ENCODE peak calls at places on chromosomes 6 and 20, in five cellular contexts. D is fibroblast of the aortic adventitia, O is adipocyte, Z is fibroblast of mammary gland, T is GM23248. V is an unnamed sample.

GRCh38 chr20:21161926-21162325 is 36.0 kb downstream of the KIZ start:
- DNase-seq in D (no peak), O (no peak), Z (no peak), T (no peak), V (no peak)

GRCh38 chr20:8299921-8300320 is 167.9 kb downstream of the PLCB1 start:
- DNase-seq in D (peak), O (no peak), Z (peak), T (peak), V (no peak)

GRCh38 chr6:85468326-85468725 is 18.4 kb downstream of the NT5E start:
- DNase-seq in D (no peak), O (peak), Z (peak), T (peak), V (no peak)

GRCh38 chr6:33091957-33092356 is 16.2 kb downstream of the HLA-DPB1 start:
- DNase-seq in D (no peak), O (no peak), Z (no peak), T (peak), V (peak)

GRCh38 chr6:105810105-105810921 is 275.8 kb upstream of the PRDM1 start:
- DNase-seq in D (peak), O (peak), Z (peak), T (peak), V (peak)

GRCh38 chr20:38452880-38453624 is 17.9 kb upstream of the SNHG17 start:
- DNase-seq in D (peak), O (no peak), Z (peak), T (peak), V (no peak)

GRCh38 chr20:5553194-5553815 is 196.9 kb upstream of the SHLD1 start:
- DNase-seq in D (no peak), O (no peak), Z (no peak), T (no peak), V (no peak)

GRCh38 chr6:83152913-83153312 is 40.2 kb downstream of the PGM3 start:
- DNase-seq in D (no peak), O (no peak), Z (no peak), T (no peak), V (no peak)

GRCh38 chr20:56072165-56072564 is 66.8 kb upstream of the CBLN4 start:
- DNase-seq in D (no peak), O (no peak), Z (no peak), T (no peak), V (no peak)

GRCh38 chr20:32252189-32252588 is 25.3 kb upstream of the KIF3B start:
- DNase-seq in D (no peak), O (no peak), Z (no peak), T (no peak), V (no peak)

GRCh38 chr6:138795809-138796469 is at the start of gene ECT2L:
- DNase-seq in D (peak), O (peak), Z (peak), T (peak), V (peak)

GRCh38 chr6:136092897-136093296 is 157.2 kb downstream of the MTFR2 start:
- DNase-seq in D (no peak), O (no peak), Z (no peak), T (no peak), V (no peak)

GRCh38 chr20:43958626-43959025 is 44.0 kb downstream of the TOX2 start:
- DNase-seq in D (no peak), O (no peak), Z (no peak), T (no peak), V (no peak)

DNA sequence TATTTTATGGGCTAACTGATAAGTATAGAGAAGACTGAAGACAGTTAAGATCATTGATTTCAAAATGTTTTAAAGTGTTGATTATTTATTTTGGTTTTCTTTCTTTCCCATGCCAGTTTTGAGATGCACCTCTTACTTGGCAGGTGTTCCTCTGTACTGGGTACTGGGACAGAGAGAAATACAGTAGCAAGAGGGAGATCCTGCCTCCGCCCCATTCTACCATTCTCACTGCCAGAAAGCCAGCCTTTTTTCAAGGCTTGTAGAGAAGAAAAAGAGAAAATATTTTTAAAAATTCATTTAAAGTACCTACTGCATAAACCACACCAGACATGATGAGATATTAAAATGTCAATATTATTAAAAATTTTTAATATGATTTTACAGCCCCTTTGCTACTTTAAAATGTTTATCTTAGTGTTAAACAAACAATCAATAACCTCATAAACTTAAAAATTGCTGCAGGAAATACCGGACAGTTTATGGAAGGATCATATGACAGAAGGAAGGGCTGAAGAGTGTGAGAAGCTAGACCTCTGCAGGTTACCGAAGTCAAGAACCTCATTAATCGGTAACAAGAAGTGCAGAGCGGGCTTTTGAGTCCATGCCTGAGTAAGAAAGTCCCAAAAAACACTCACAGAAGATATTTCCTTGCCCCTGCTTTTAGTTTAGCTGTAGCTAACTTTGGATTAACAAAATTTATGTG is 117.8 kb upstream of the ESR1 start:
- DNase-seq in D (peak), O (no peak), Z (no peak), T (peak), V (no peak)
- H3K4me3 ChIP-seq in D (no peak), O (peak), Z (no peak), T (peak), V (peak)

GRCh38 chr6:26258199-26258977 is 106.6 kb upstream of the BTN3A2 start:
- DNase-seq in D (no peak), O (no peak), Z (peak), T (no peak), V (no peak)

GRCh38 chr6:26250806-26251075 is 114.3 kb upstream of the BTN3A2 start:
- DNase-seq in D (peak), O (peak), Z (no peak), T (peak), V (no peak)

GRCh38 chr6:26251354-26252081 is 113.5 kb upstream of the BTN3A2 start:
- DNase-seq in D (peak), O (peak), Z (peak), T (peak), V (peak)

GRCh38 chr6:26257272-26257671 is 107.7 kb upstream of the BTN3A2 start:
- DNase-seq in D (no peak), O (no peak), Z (no peak), T (no peak), V (no peak)

GRCh38 chr6:26254666-26255176 is 110.3 kb upstream of the BTN3A2 start:
- DNase-seq in D (no peak), O (no peak), Z (no peak), T (no peak), V (no peak)
- H3K4me3 ChIP-seq in D (no peak), O (no peak), Z (no peak), T (no peak), V (no peak)

DNA sequence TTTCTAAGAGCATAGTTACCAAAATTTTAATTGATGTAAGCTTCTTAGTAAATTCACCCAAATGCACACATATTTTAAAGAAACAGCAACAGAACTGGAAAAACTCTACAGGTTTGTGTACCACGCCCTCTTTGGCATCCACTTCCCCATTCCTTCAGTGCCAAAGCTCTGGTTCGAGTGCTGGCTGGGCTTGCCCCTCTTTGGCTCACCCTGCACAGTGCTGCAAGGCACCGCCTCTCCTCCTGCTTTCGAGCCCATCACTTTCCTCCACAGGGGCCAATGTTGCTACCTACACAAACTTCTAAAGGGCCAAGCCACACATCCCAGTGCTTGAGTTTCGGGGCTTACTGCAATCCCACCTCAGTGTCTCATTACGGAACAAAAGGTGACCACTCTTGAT is 9.6 kb downstream of the LRP11 start:
- DNase-seq in D (peak), O (no peak), Z (no peak), T (peak), V (no peak)
- H3K4me3 ChIP-seq in D (peak), O (no peak), Z (no peak), T (peak), V (no peak)

DNA sequence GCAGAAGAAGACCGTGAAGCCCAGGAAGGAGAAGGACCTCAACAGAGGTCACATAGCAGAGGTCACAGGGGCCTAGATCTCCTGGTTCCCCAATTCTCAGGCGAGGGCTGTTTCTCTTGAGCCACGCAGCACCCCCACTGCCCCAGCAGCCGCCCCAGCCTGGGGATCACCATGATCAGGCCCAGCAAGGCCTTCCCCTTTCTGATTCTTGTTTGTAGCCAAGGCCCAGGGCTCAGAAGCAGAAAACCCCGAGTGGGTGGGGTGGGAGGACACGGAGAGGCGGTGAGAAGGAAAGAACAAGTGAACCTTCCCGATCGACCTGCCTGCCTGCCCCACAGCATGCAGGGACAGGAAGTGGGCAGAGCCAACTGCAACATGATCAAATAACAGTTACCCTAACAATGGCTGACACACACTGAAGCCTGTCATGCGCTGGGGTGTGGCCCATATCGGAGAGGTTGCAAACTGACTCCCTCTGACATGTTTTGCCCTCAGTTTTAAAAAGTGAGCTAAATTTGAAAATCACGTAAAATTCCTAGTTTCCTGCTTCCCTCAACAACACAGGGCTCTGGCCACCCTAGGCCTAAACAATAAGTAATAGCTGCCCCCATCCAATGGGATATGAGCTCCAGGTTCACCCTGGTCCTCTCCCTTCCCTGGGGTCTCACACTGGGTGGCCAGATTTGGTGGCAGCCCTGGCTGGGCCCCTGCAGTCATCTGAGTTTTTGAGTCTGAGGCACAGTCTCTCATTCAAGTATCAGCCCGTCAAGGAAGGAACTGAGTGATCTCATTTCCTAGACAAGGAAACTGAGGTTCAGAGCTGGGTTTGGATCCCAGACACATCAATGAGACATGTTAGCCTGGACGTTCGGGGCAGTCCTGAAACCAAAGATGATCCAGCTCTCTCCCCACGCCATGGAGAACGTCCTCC is 6.5 kb downstream of the PEDS1 start:
- DNase-seq in D (peak), O (peak), Z (no peak), T (no peak), V (peak)
- H3K4me3 ChIP-seq in D (no peak), O (no peak), Z (no peak), T (no peak), V (peak)

GRCh38 chr6:44072452-44072958 is 54.7 kb downstream of the MRPL14 start:
- DNase-seq in D (no peak), O (no peak), Z (no peak), T (no peak), V (no peak)
- H3K4me3 ChIP-seq in D (peak), O (peak), Z (no peak), T (peak), V (peak)

GRCh38 chr6:41494212-41495115 is 51.7 kb upstream of the FOXP4 start:
- DNase-seq in D (no peak), O (no peak), Z (no peak), T (no peak), V (no peak)
- H3K4me3 ChIP-seq in D (no peak), O (no peak), Z (no peak), T (no peak), V (no peak)

GRCh38 chr20:1774479-1774878 is 116.9 kb upstream of the SIRPG start:
- DNase-seq in D (no peak), O (no peak), Z (no peak), T (no peak), V (no peak)

GRCh38 chr20:1779567-1779966 is 115.6 kb upstream of the SIRPA start:
- DNase-seq in D (no peak), O (no peak), Z (no peak), T (no peak), V (no peak)

GRCh38 chr20:1775117-1775516 is 117.5 kb upstream of the SIRPG start:
- DNase-seq in D (peak), O (peak), Z (peak), T (peak), V (no peak)

GRCh38 chr20:1776608-1777475 is 118.4 kb upstream of the SIRPA start:
- DNase-seq in D (peak), O (peak), Z (peak), T (peak), V (peak)

DNA sequence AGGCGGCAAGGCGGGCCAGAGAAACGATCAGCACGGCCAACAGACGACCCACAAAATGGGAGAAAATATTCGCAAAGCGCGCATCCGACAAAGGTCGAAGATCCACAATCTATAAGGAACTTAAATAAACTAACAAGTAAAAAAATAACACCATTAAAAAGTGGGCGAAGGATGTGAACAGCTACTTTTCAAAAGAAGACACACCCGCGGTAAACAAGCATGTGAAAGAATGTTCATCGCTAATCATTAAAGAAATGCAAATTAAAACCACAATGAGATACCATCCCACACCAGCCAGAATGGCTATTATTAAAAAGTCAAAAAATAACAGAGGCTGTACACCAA is 117.8 kb upstream of the SIRPA start:
- DNase-seq in D (no peak), O (no peak), Z (no peak), T (no peak), V (no peak)
- H3K4me3 ChIP-seq in D (no peak), O (peak), Z (no peak), T (peak), V (peak)

V was measured in psoas muscle.